ENCODE peak calls at places on chromosome 6, in five cellular contexts. K, V, S, O and I are unnamed samples.

GRCh38 chr6:42368156-42368555 is 83.6 kb downstream of the TRERF1 start:
- DNase-seq in V (no peak), K (peak), O (no peak), S (no peak), I (no peak)

GRCh38 chr6:82415820-82416219 is 52.2 kb downstream of the TPBG start:
- DNase-seq in O (no peak), S (no peak), K (no peak), V (no peak), I (no peak)

GRCh38 chr6:42260972-42261371 is 43.3 kb upstream of the MRPS10 start:
- DNase-seq in O (no peak), V (no peak), S (no peak), K (no peak), I (no peak)

GRCh38 chr6:31120151-31120915 is at the start of gene CDSN:
- DNase-seq in V (no peak), O (no peak), K (no peak), S (no peak), I (no peak)

GRCh38 chr6:119887671-119888070 is 538.1 kb upstream of the MAN1A1 start:
- DNase-seq in K (no peak), V (no peak), O (no peak), S (no peak), I (no peak)

GRCh38 chr6:134000443-134000842 is 47.4 kb downstream of the TBPL1 start:
- DNase-seq in O (no peak), V (no peak), K (no peak), S (no peak), I (no peak)

GRCh38 chr6:110401585-110402176 is 13.7 kb downstream of the DDO start:
- DNase-seq in V (no peak), S (no peak), K (no peak), O (no peak), I (no peak)

GRCh38 chr6:119978274-119978889 is 628.8 kb upstream of the MAN1A1 start:
- DNase-seq in O (no peak), S (no peak), K (no peak), V (no peak), I (no peak)

GRCh38 chr6:107822154-107823046 is 1.7 kb downstream of the SCML4 start:
- DNase-seq in K (peak), V (no peak), O (no peak), S (no peak), I (no peak)

GRCh38 chr6:169800668-169801395 is 49.4 kb downstream of the ERMARD start:
- DNase-seq in V (no peak), O (no peak), S (no peak), K (no peak), I (no peak)

GRCh38 chr6:16621002-16621401 is 140.3 kb downstream of the ATXN1 start:
- DNase-seq in O (no peak), V (no peak), S (no peak), K (no peak), I (no peak)

GRCh38 chr6:120938876-120939231 is 395.4 kb downstream of the TBC1D32 start:
- DNase-seq in O (no peak), K (no peak), S (no peak), V (no peak), I (no peak)

GRCh38 chr6:36969240-36969691 is 14.7 kb downstream of the PI16 start:
- DNase-seq in S (no peak), K (no peak), V (no peak), O (no peak), I (no peak)

GRCh38 chr6:78483546-78483945 is 383.8 kb upstream of the IRAK1BP1 start:
- DNase-seq in K (no peak), V (no peak), O (no peak), S (no peak), I (no peak)

GRCh38 chr6:34526992-34527728 is 29.0 kb downstream of the SPDEF start:
- DNase-seq in S (peak), K (peak), V (peak), O (peak), I (peak)

GRCh38 chr6:80003841-80004198 is 629 bp upstream of the TTK start:
- DNase-seq in V (peak), K (peak), S (no peak), O (no peak), I (no peak)

GRCh38 chr6:67003844-67004243 is 1296.8 kb upstream of the EYS start:
- DNase-seq in S (no peak), K (no peak), V (no peak), O (no peak), I (no peak)

GRCh38 chr6:166796610-166797009 is 159.7 kb downstream of the RNASET2 start:
- DNase-seq in O (no peak), K (no peak), S (no peak), V (no peak), I (no peak)

GRCh38 chr6:33205172-33206026 is 944 bp downstream of the HSD17B8 start:
- DNase-seq in K (no peak), O (no peak), V (peak), S (no peak), I (no peak)

GRCh38 chr6:162090734-162091133 is 636.8 kb downstream of the PRKN start:
- DNase-seq in S (no peak), K (no peak), O (no peak), V (no peak), I (no peak)

GRCh38 chr6:95280690-95281273 is 296.6 kb upstream of the MANEA start:
- DNase-seq in S (no peak), V (peak), K (no peak), O (no peak), I (peak)

GRCh38 chr6:81145506-81145905 is 607.0 kb downstream of the TENT5A start:
- DNase-seq in O (no peak), V (no peak), S (no peak), K (no peak), I (no peak)

GRCh38 chr6:83352413-83352812 is 78.4 kb downstream of the ME1 start:
- DNase-seq in O (no peak), V (no peak), S (no peak), K (no peak), I (no peak)

GRCh38 chr6:7414811-7415210 is 25.2 kb downstream of the RIOK1 start:
- DNase-seq in K (no peak), V (no peak), O (no peak), S (no peak), I (no peak)

GRCh38 chr6:158068893-158069799 is 87.5 kb downstream of the SYNJ2 start:
- DNase-seq in O (no peak), V (peak), K (no peak), S (peak), I (no peak)